ENCODE peak calls at places on chromosomes 16 and 17, in nine cellular contexts. H is NCI-H187, Q is ELR, A is DMS79, D is Karpas-422, O is head of caudate nucleus, Z is SK-N-SH, S is uterus, W is HT-29. U is an unnamed sample.

GRCh38 chr16:86668136-86668535 is 89.8 kb downstream of the FOXL1 start:
- DNase-seq in Z (no peak), H (no peak), S (no peak), A (no peak), W (no peak), D (no peak), Q (peak), O (no peak), U (no peak)

GRCh38 chr16:85151603-85152413 is 39.5 kb upstream of the CIBAR2 start:
- DNase-seq in D (no peak), Q (peak), O (no peak), A (no peak), Z (peak), S (peak), W (peak), H (no peak), U (peak)

GRCh38 chr16:29230671-29231091 is 175.8 kb downstream of the NPIPB11 start:
- DNase-seq in H (no peak), D (no peak), Z (no peak), Q (no peak), W (peak), O (no peak), S (no peak), A (no peak), U (peak)

GRCh38 chr17:67441052-67441738 is 64.1 kb downstream of the PITPNC1 start:
- DNase-seq in D (no peak), S (no peak), Q (peak), W (peak), A (no peak), Z (no peak), O (no peak), H (no peak), U (peak)

GRCh38 chr16:48013476-48013875 is 142.3 kb downstream of the ABCC12 start:
- DNase-seq in S (no peak), A (no peak), W (no peak), D (peak), Z (no peak), O (peak), Q (peak), H (no peak), U (no peak)

GRCh38 chr17:40139566-40140058 is 725 bp upstream of the CASC3 start:
- DNase-seq in W (no peak), O (no peak), S (peak), A (no peak), Z (no peak), H (no peak), D (no peak), Q (no peak), U (no peak)

GRCh38 chr16:17166095-17166494 is 304.7 kb downstream of the XYLT1 start:
- DNase-seq in H (no peak), A (no peak), Q (no peak), Z (no peak), W (no peak), O (no peak), D (no peak), S (no peak), U (no peak)

GRCh38 chr17:19979917-19980770 is 2.5 kb upstream of the AKAP10 start:
- DNase-seq in W (no peak), S (no peak), D (no peak), O (peak), Z (no peak), H (no peak), A (no peak), Q (no peak), U (peak)

GRCh38 chr16:546909-547770 is 13.1 kb upstream of the PRR35 start:
- DNase-seq in A (no peak), H (peak), D (no peak), Q (peak), W (no peak), S (peak), O (peak), Z (peak), U (peak)

GRCh38 chr16:57977418-57978069 is 6.6 kb upstream of the CNGB1 start:
- DNase-seq in W (no peak), Z (peak), A (no peak), Q (no peak), D (no peak), H (no peak), S (no peak), O (no peak), U (peak)

U was measured in osteoblast.